ENCODE peak calls at places on chromosomes 11 and 22, in ten cellular contexts. R is OCI-LY7; J is CD8-positive, alpha-beta T cell; I is mesenchymal stem cell; Y is iris pigment epithelial cell; P is cerebellum; B is anterior cingulate cortex; M is stomach; L is NCI-H1092; W is right lobe of liver. U is an unnamed sample.
A peak's percentile ranks its signal among the peaks of the same experiment; 100 is the strongest.

GRCh38 chr11:128610765-128611617 is 23.6 kb upstream of the ETS1 start:
- DNase-seq in R (peak; percentile 98), J (peak; percentile 51), I (no peak), Y (no peak), P (no peak), B (no peak), M (no peak), L (no peak), W (no peak), U (no peak)

GRCh38 chr11:26201411-26201810 is 130.5 kb upstream of the ANO3 start:
- DNase-seq in R (no peak), J (no peak), I (peak; percentile 78), Y (peak; percentile 88), P (no peak), B (no peak), M (no peak), L (no peak), W (no peak), U (no peak)

GRCh38 chr11:66371627-66372415 is at the start of gene SLC29A2:
- DNase-seq in R (peak; percentile 95), J (peak; percentile 70), I (peak; percentile 51), Y (no peak), P (peak; percentile 68), B (peak; percentile 52), M (peak; percentile 88), L (peak; percentile 72), W (peak; percentile 69), U (peak; percentile 95)

GRCh38 chr22:31682751-31683150 is 20.7 kb upstream of the PISD start:
- DNase-seq in R (no peak), J (no peak), I (no peak), Y (no peak), P (no peak), B (no peak), M (no peak), L (no peak), W (no peak), U (no peak)

GRCh38 chr11:45471002-45471665 is 185.0 kb upstream of the SYT13 start:
- DNase-seq in R (no peak), J (no peak), I (no peak), Y (no peak), P (no peak), B (no peak), M (no peak), L (no peak), W (no peak), U (no peak)

GRCh38 chr22:31329453-31330215 is 16.5 kb downstream of the PATZ1 start:
- DNase-seq in R (no peak), J (no peak), I (no peak), Y (no peak), P (no peak), B (no peak), M (no peak), L (no peak), W (peak; percentile 29), U (no peak)

GRCh38 chr11:96366024-96366423 is 23.0 kb upstream of the MAML2 start:
- DNase-seq in R (no peak), J (no peak), I (no peak), Y (peak; percentile 5), P (no peak), B (no peak), M (no peak), L (no peak), W (no peak), U (no peak)

GRCh38 chr11:8754241-8754640 is 71.6 kb downstream of the RPL27A start:
- DNase-seq in R (no peak), J (no peak), I (no peak), Y (no peak), P (no peak), B (no peak), M (no peak), L (no peak), W (no peak), U (no peak)

GRCh38 chr11:24155792-24156191 is 341.1 kb upstream of the LUZP2 start:
- DNase-seq in R (no peak), J (no peak), I (no peak), Y (no peak), P (no peak), B (no peak), M (no peak), L (no peak), W (no peak), U (no peak)

GRCh38 chr11:35539781-35540281 is 14.4 kb upstream of the PAMR1 start:
- DNase-seq in R (no peak), J (no peak), I (peak; percentile 92), Y (peak; percentile 86), P (no peak), B (no peak), M (no peak), L (no peak), W (no peak), U (no peak)

GRCh38 chr11:73749118-73749517 is 11.8 kb downstream of the RAB6A start:
- DNase-seq in R (no peak), J (no peak), I (no peak), Y (no peak), P (no peak), B (no peak), M (no peak), L (no peak), W (no peak), U (no peak)

GRCh38 chr22:43230983-43231723 is 44.2 kb upstream of the TTLL12 start:
- DNase-seq in R (peak; percentile 70), J (peak; percentile 55), I (peak; percentile 44), Y (peak; percentile 25), P (peak; percentile 77), B (peak; percentile 33), M (peak; percentile 66), L (no peak), W (peak; percentile 66), U (no peak)

GRCh38 chr11:1049911-1050580 is 13.5 kb upstream of the MUC6 start:
- DNase-seq in R (no peak), J (no peak), I (no peak), Y (no peak), P (no peak), B (no peak), M (no peak), L (no peak), W (peak; percentile 52), U (no peak)

GRCh38 chr11:45556851-45557707 is 108.3 kb downstream of the CHST1 start:
- DNase-seq in R (no peak), J (no peak), I (peak; percentile 32), Y (peak; percentile 43), P (no peak), B (no peak), M (no peak), L (no peak), W (no peak), U (no peak)

GRCh38 chr11:111788464-111788863 is 22.3 kb upstream of the PPP2R1B start:
- DNase-seq in R (no peak), J (no peak), I (no peak), Y (no peak), P (no peak), B (no peak), M (no peak), L (no peak), W (no peak), U (no peak)

GRCh38 chr11:36073411-36074203 is 129.7 kb downstream of the LDLRAD3 start:
- DNase-seq in R (no peak), J (no peak), I (peak; percentile 83), Y (peak; percentile 95), P (peak; percentile 69), B (peak; percentile 74), M (peak; percentile 36), L (no peak), W (no peak), U (no peak)

GRCh38 chr11:19632435-19632834 is 80.2 kb upstream of the NAV2 start:
- DNase-seq in R (no peak), J (no peak), I (peak; percentile 14), Y (peak; percentile 47), P (no peak), B (no peak), M (no peak), L (no peak), W (no peak), U (no peak)

GRCh38 chr11:111523343-111523742 is 8.8 kb downstream of the HOATZ start:
- DNase-seq in R (no peak), J (no peak), I (no peak), Y (no peak), P (no peak), B (no peak), M (no peak), L (no peak), W (no peak), U (no peak)

GRCh38 chr11:55367674-55368073 is at the start of gene OR4A15:
- DNase-seq in R (no peak), J (no peak), I (no peak), Y (no peak), P (no peak), B (no peak), M (no peak), L (no peak), W (no peak), U (no peak)

GRCh38 chr11:3840289-3840869 is 380 bp downstream of the RHOG start:
- DNase-seq in R (peak; percentile 50), J (no peak), I (no peak), Y (no peak), P (no peak), B (no peak), M (no peak), L (no peak), W (no peak), U (peak; percentile 95)

GRCh38 chr11:69303427-69303826 is 9.5 kb downstream of the MYEOV start:
- DNase-seq in R (no peak), J (no peak), I (no peak), Y (no peak), P (no peak), B (no peak), M (no peak), L (no peak), W (no peak), U (peak; percentile 12)

GRCh38 chr22:35191412-35191811 is 65.9 kb upstream of the HMGXB4 start:
- DNase-seq in R (no peak), J (no peak), I (peak; percentile 17), Y (peak; percentile 8), P (no peak), B (no peak), M (no peak), L (no peak), W (no peak), U (no peak)

GRCh38 chr11:112655386-112655785 is 305.8 kb upstream of the NCAM1 start:
- DNase-seq in R (no peak), J (no peak), I (peak; percentile 18), Y (peak; percentile 74), P (peak; percentile 7), B (peak; percentile 66), M (peak; percentile 33), L (no peak), W (no peak), U (no peak)

GRCh38 chr11:35803115-35803514 is 140.5 kb downstream of the TRIM44 start:
- DNase-seq in R (no peak), J (no peak), I (no peak), Y (no peak), P (no peak), B (no peak), M (no peak), L (no peak), W (no peak), U (no peak)

GRCh38 chr11:126415669-126416420 is 60.4 kb downstream of the ST3GAL4 start:
- DNase-seq in R (no peak), J (no peak), I (no peak), Y (no peak), P (no peak), B (peak; percentile 71), M (peak; percentile 49), L (no peak), W (no peak), U (no peak)

GRCh38 chr22:20165913-20166312 is 15.1 kb upstream of the CCDC188 start:
- DNase-seq in R (no peak), J (no peak), I (no peak), Y (no peak), P (no peak), B (no peak), M (no peak), L (no peak), W (no peak), U (no peak)

GRCh38 chr11:34168642-34169051 is 63.2 kb downstream of the NAT10 start:
- DNase-seq in R (no peak), J (no peak), I (peak; percentile 25), Y (peak; percentile 25), P (no peak), B (no peak), M (no peak), L (no peak), W (no peak), U (no peak)

GRCh38 chr22:42862045-42862734 is 5.1 kb upstream of the ARFGAP3 start:
- DNase-seq in R (no peak), J (no peak), I (peak; percentile 71), Y (peak; percentile 91), P (no peak), B (no peak), M (no peak), L (no peak), W (no peak), U (no peak)